ENCODE peak calls at places on chromosomes 2 and 18, in five cellular contexts. P is HepG2, J is IMR-90, Q is GM12878, V is K562. X is an unnamed sample.

GRCh38 chr2:231604101-231604684 is 11.5 kb downstream of the TEX44 start:
- DNase-seq in P (peak; percentile 36), J (no peak), Q (no peak), V (no peak), X (no peak)

GRCh38 chr2:72862239-72862988 is 24.8 kb upstream of the SPR start:
- DNase-seq in P (peak; percentile 82), J (peak; percentile 86), Q (peak; percentile 37), V (peak; percentile 91), X (peak; percentile 91)

GRCh38 chr2:219002395-219003266 is 9.4 kb upstream of the CRYBA2 start:
- DNase-seq in P (peak; percentile 54), J (no peak), Q (no peak), V (peak; percentile 83), X (peak; percentile 89)

GRCh38 chr2:110872521-110872920 is 140.1 kb downstream of the ACOXL start:
- DNase-seq in P (no peak), J (no peak), Q (no peak), V (no peak), X (no peak)

GRCh38 chr18:73924836-73925235 is 222.8 kb downstream of the FBXO15 start:
- DNase-seq in P (no peak), J (peak; percentile 65), Q (no peak), V (no peak), X (no peak)

GRCh38 chr2:29700560-29700959 is 220.8 kb downstream of the ALK start:
- DNase-seq in P (no peak), J (peak; percentile 76), Q (no peak), V (no peak), X (no peak)

GRCh38 chr2:157443090-157443489 is 799 bp downstream of the CYTIP start:
- DNase-seq in P (no peak), J (no peak), Q (no peak), V (no peak), X (no peak)

GRCh38 chr18:54359233-54359632 is 1.5 kb downstream of the C18orf54 start:
- DNase-seq in P (no peak), J (peak; percentile 11), Q (no peak), V (no peak), X (no peak)

GRCh38 chr2:178747767-178748166 is 59.5 kb downstream of the TTN start:
- DNase-seq in P (no peak), J (peak; percentile 7), Q (no peak), V (no peak), X (no peak)

GRCh38 chr2:43300781-43301586 is 74.6 kb upstream of the ZFP36L2 start:
- DNase-seq in P (peak; percentile 29), J (no peak), Q (no peak), V (no peak), X (no peak)

GRCh38 chr2:151262629-151263028 is 966 bp upstream of the RBM43 start:
- DNase-seq in P (no peak), J (no peak), Q (no peak), V (no peak), X (no peak)

GRCh38 chr18:2112435-2113045 is 458.8 kb downstream of the METTL4 start:
- DNase-seq in P (no peak), J (no peak), Q (no peak), V (no peak), X (no peak)

GRCh38 chr2:216606551-216607527 is 26.4 kb upstream of the IGFBP2 start:
- DNase-seq in P (no peak), J (no peak), Q (peak; percentile 54), V (no peak), X (no peak)

GRCh38 chr2:122531803-122532344 is 776.4 kb downstream of the TSN start:
- DNase-seq in P (no peak), J (no peak), Q (no peak), V (no peak), X (peak; percentile 28)

GRCh38 chr18:47915930-47916329 is 14.5 kb downstream of the SMAD2 start:
- DNase-seq in P (no peak), J (no peak), Q (no peak), V (no peak), X (no peak)

GRCh38 chr2:54895735-54896134 is 154.5 kb downstream of the RTN4 start:
- DNase-seq in P (no peak), J (peak; percentile 28), Q (no peak), V (no peak), X (no peak)

GRCh38 chr2:127061377-127062273 is 45.3 kb downstream of the BIN1 start:
- DNase-seq in P (no peak), J (peak; percentile 57), Q (no peak), V (no peak), X (no peak)

GRCh38 chr2:48510329-48510728 is 19.6 kb upstream of the STON1 start:
- DNase-seq in P (no peak), J (peak; percentile 48), Q (no peak), V (no peak), X (peak; percentile 23)

GRCh38 chr2:33723322-33723721 is 124.2 kb upstream of the FAM98A start:
- DNase-seq in P (no peak), J (no peak), Q (no peak), V (no peak), X (no peak)

GRCh38 chr2:13046557-13047165 is 329.9 kb downstream of the TRIB2 start:
- DNase-seq in P (peak; percentile 4), J (peak; percentile 24), Q (no peak), V (no peak), X (no peak)

GRCh38 chr2:56077352-56077915 is 106.4 kb upstream of the CCDC85A start:
- DNase-seq in P (peak; percentile 49), J (peak; percentile 7), Q (no peak), V (peak; percentile 12), X (peak; percentile 21)

GRCh38 chr18:30679285-30679930 is 363.1 kb downstream of the DSC3 start:
- DNase-seq in P (no peak), J (no peak), Q (no peak), V (peak; percentile 69), X (no peak)

GRCh38 chr18:23626451-23627279 is 36.0 kb downstream of the ANKRD29 start:
- DNase-seq in P (no peak), J (peak; percentile 73), Q (no peak), V (no peak), X (no peak)

GRCh38 chr2:224369028-224369632 is 32.8 kb downstream of the FAM124B start:
- DNase-seq in P (peak; percentile 45), J (peak; percentile 49), Q (no peak), V (peak; percentile 24), X (peak; percentile 49)

GRCh38 chr2:180735799-180736198 is 244.6 kb upstream of the UBE2E3 start:
- DNase-seq in P (no peak), J (no peak), Q (no peak), V (no peak), X (no peak)

GRCh38 chr2:220068877-220069276 is 441.4 kb downstream of the SLC4A3 start:
- DNase-seq in P (no peak), J (no peak), Q (no peak), V (no peak), X (no peak)

GRCh38 chr2:127664065-127664894 is 11.1 kb downstream of the LIMS2 start:
- DNase-seq in P (no peak), J (no peak), Q (no peak), V (no peak), X (no peak)

GRCh38 chr2:181738074-181738473 is 57.8 kb upstream of the NEUROD1 start:
- DNase-seq in P (no peak), J (peak; percentile 28), Q (no peak), V (no peak), X (no peak)
- TF ChIP-seq MXI1 in P (no peak), J (no peak), Q (no peak), V (no peak), X (no peak)

GRCh38 chr2:238255146-238255545 is 15.3 kb upstream of the HES6 start:
- DNase-seq in P (no peak), J (no peak), Q (no peak), V (no peak), X (no peak)
- TF ChIP-seq MXI1 in P (no peak), J (no peak), Q (no peak), V (no peak), X (no peak)

GRCh38 chr2:10520154-10520553 is 72.0 kb upstream of the ODC1 start:
- DNase-seq in P (no peak), J (no peak), Q (no peak), V (no peak), X (no peak)
- TF ChIP-seq MXI1 in P (no peak), J (no peak), Q (no peak), V (no peak), X (no peak)

GRCh38 chr2:2663401-2664036 is 332.4 kb upstream of the MYT1L start:
- DNase-seq in P (no peak), J (peak; percentile 24), Q (no peak), V (no peak), X (no peak)

GRCh38 chr2:2664989-2665833 is 334.1 kb upstream of the MYT1L start:
- DNase-seq in P (peak; percentile 58), J (peak; percentile 86), Q (no peak), V (no peak), X (no peak)

GRCh38 chr2:2662847-2663356 is 331.8 kb upstream of the MYT1L start:
- DNase-seq in P (no peak), J (no peak), Q (no peak), V (no peak), X (no peak)

GRCh38 chr2:2660789-2661355 is 329.8 kb upstream of the MYT1L start:
- DNase-seq in P (no peak), J (peak; percentile 23), Q (no peak), V (no peak), X (no peak)

GRCh38 chr2:2662037-2662846 is 331.2 kb upstream of the MYT1L start:
- DNase-seq in P (no peak), J (peak; percentile 7), Q (no peak), V (no peak), X (no peak)
- TF ChIP-seq MXI1 in P (no peak), J (no peak), Q (no peak), V (no peak), X (no peak)

GRCh38 chr2:237361194-237361986 is 52.6 kb downstream of the COL6A3 start:
- DNase-seq in P (no peak), J (peak; percentile 71), Q (no peak), V (no peak), X (no peak)
- TF ChIP-seq MXI1 in P (no peak), J (no peak), Q (no peak), V (no peak), X (no peak)

X was measured in SK-N-SH.